ENCODE peak calls at places on chromosomes 6 and 20, in ten cellular contexts. One of them, this sample, is unnamed.

GRCh38 chr6:168041928-168042327 is 37.1 kb downstream of the FRMD1 start:
- DNase-seq in kidney epithelial cell: no peak
- DNase-seq in AG20443: no peak
- DNase-seq in activated gamma-delta T cell treated with Interleukin-2 at 50 U/mL for 16 hours: no peak
- DNase-seq in posterior vena cava: peak; percentile 64
- DNase-seq in hypothalamus: no peak
- DNase-seq in stimulated activated naive CD8-positive, alpha-beta T cell treated with anti-CD3 and anti-CD28 coated beads, Interleukin-15, Interleukin-2, amounts not matched to agents 100 U/mL and 50 U/mL, for 24 hours: no peak
- DNase-seq in RKO: no peak
- DNase-seq in NCI-H1092: no peak
- DNase-seq in T-cell: no peak
- DNase-seq in this sample: no peak

GRCh38 chr20:34874094-34874654 is 1.5 kb upstream of the GGT7 start:
- DNase-seq in kidney epithelial cell: peak; percentile 52
- DNase-seq in AG20443: peak; percentile 86
- DNase-seq in activated gamma-delta T cell treated with Interleukin-2 at 50 U/mL for 16 hours: peak; percentile 10
- DNase-seq in posterior vena cava: peak; percentile 87
- DNase-seq in hypothalamus: peak; percentile 56
- DNase-seq in stimulated activated naive CD8-positive, alpha-beta T cell treated with anti-CD3 and anti-CD28 coated beads, Interleukin-15, Interleukin-2, amounts not matched to agents 100 U/mL and 50 U/mL, for 24 hours: peak; percentile 66
- DNase-seq in RKO: peak; percentile 91
- DNase-seq in NCI-H1092: peak; percentile 71
- DNase-seq in T-cell: peak; percentile 23
- DNase-seq in this sample: peak; percentile 74

GRCh38 chr20:6848041-6848440 is 80.6 kb downstream of the BMP2 start:
- DNase-seq in kidney epithelial cell: no peak
- DNase-seq in AG20443: no peak
- DNase-seq in activated gamma-delta T cell treated with Interleukin-2 at 50 U/mL for 16 hours: no peak
- DNase-seq in posterior vena cava: no peak
- DNase-seq in hypothalamus: no peak
- DNase-seq in stimulated activated naive CD8-positive, alpha-beta T cell treated with anti-CD3 and anti-CD28 coated beads, Interleukin-15, Interleukin-2, amounts not matched to agents 100 U/mL and 50 U/mL, for 24 hours: no peak
- DNase-seq in RKO: no peak
- DNase-seq in NCI-H1092: no peak
- DNase-seq in T-cell: no peak
- DNase-seq in this sample: no peak

GRCh38 chr20:51810155-51811039 is 8.1 kb upstream of the SALL4 start:
- DNase-seq in kidney epithelial cell: no peak
- DNase-seq in AG20443: no peak
- DNase-seq in activated gamma-delta T cell treated with Interleukin-2 at 50 U/mL for 16 hours: no peak
- DNase-seq in posterior vena cava: no peak
- DNase-seq in hypothalamus: no peak
- DNase-seq in stimulated activated naive CD8-positive, alpha-beta T cell treated with anti-CD3 and anti-CD28 coated beads, Interleukin-15, Interleukin-2, amounts not matched to agents 100 U/mL and 50 U/mL, for 24 hours: no peak
- DNase-seq in RKO: no peak
- DNase-seq in NCI-H1092: no peak
- DNase-seq in T-cell: no peak
- DNase-seq in this sample: peak; percentile 30

GRCh38 chr6:80454661-80455365 is 348.3 kb downstream of the BCKDHB start:
- DNase-seq in kidney epithelial cell: no peak
- DNase-seq in AG20443: no peak
- DNase-seq in activated gamma-delta T cell treated with Interleukin-2 at 50 U/mL for 16 hours: no peak
- DNase-seq in posterior vena cava: no peak
- DNase-seq in hypothalamus: no peak
- DNase-seq in stimulated activated naive CD8-positive, alpha-beta T cell treated with anti-CD3 and anti-CD28 coated beads, Interleukin-15, Interleukin-2, amounts not matched to agents 100 U/mL and 50 U/mL, for 24 hours: no peak
- DNase-seq in RKO: no peak
- DNase-seq in NCI-H1092: no peak
- DNase-seq in T-cell: no peak
- DNase-seq in this sample: no peak

GRCh38 chr6:49551866-49552129 is 1.3 kb downstream of the C6orf141 start:
- DNase-seq in kidney epithelial cell: no peak
- DNase-seq in AG20443: no peak
- DNase-seq in activated gamma-delta T cell treated with Interleukin-2 at 50 U/mL for 16 hours: no peak
- DNase-seq in posterior vena cava: no peak
- DNase-seq in hypothalamus: no peak
- DNase-seq in stimulated activated naive CD8-positive, alpha-beta T cell treated with anti-CD3 and anti-CD28 coated beads, Interleukin-15, Interleukin-2, amounts not matched to agents 100 U/mL and 50 U/mL, for 24 hours: no peak
- DNase-seq in RKO: peak; percentile 46
- DNase-seq in NCI-H1092: no peak
- DNase-seq in T-cell: no peak
- DNase-seq in this sample: no peak

GRCh38 chr20:48107560-48107959 is 322.3 kb upstream of the SULF2 start:
- DNase-seq in kidney epithelial cell: no peak
- DNase-seq in AG20443: no peak
- DNase-seq in activated gamma-delta T cell treated with Interleukin-2 at 50 U/mL for 16 hours: no peak
- DNase-seq in posterior vena cava: no peak
- DNase-seq in hypothalamus: no peak
- DNase-seq in stimulated activated naive CD8-positive, alpha-beta T cell treated with anti-CD3 and anti-CD28 coated beads, Interleukin-15, Interleukin-2, amounts not matched to agents 100 U/mL and 50 U/mL, for 24 hours: no peak
- DNase-seq in RKO: no peak
- DNase-seq in NCI-H1092: no peak
- DNase-seq in T-cell: no peak
- DNase-seq in this sample: no peak

GRCh38 chr6:77416839-77417238 is 46.5 kb downstream of the HTR1B start:
- DNase-seq in kidney epithelial cell: no peak
- DNase-seq in AG20443: no peak
- DNase-seq in activated gamma-delta T cell treated with Interleukin-2 at 50 U/mL for 16 hours: no peak
- DNase-seq in posterior vena cava: no peak
- DNase-seq in hypothalamus: no peak
- DNase-seq in stimulated activated naive CD8-positive, alpha-beta T cell treated with anti-CD3 and anti-CD28 coated beads, Interleukin-15, Interleukin-2, amounts not matched to agents 100 U/mL and 50 U/mL, for 24 hours: no peak
- DNase-seq in RKO: no peak
- DNase-seq in NCI-H1092: no peak
- DNase-seq in T-cell: no peak
- DNase-seq in this sample: no peak

This sample was measured in HEK293T.